ENCODE peak calls at places on chromosomes 2 and 18, in ten cellular contexts. U is heart left ventricle, Q is suprapubic skin, G is ovary, B is NB4, J is adrenal gland, N is Peyer's patch, Y is transverse colon, M is uterus, K is stomach. T is an unnamed sample.

GRCh38 chr2:16261071-16261470 is 320.7 kb downstream of the MYCN start:
- DNase-seq in U (no peak), Q (no peak), G (no peak), B (no peak), J (no peak), N (no peak), Y (no peak), M (no peak), K (no peak), T (no peak)

GRCh38 chr2:12856934-12857660 is 140.4 kb downstream of the TRIB2 start:
- DNase-seq in U (no peak), Q (no peak), G (no peak), B (peak; percentile 92), J (no peak), N (no peak), Y (no peak), M (no peak), K (no peak), T (no peak)

GRCh38 chr2:6773007-6773693 is 92.6 kb downstream of the CMPK2 start:
- DNase-seq in U (peak; percentile 85), Q (no peak), G (peak; percentile 60), B (peak; percentile 59), J (peak; percentile 62), N (peak; percentile 41), Y (peak; percentile 58), M (no peak), K (peak; percentile 66), T (peak; percentile 66)

GRCh38 chr2:151258121-151258520 is 3.5 kb downstream of the RBM43 start:
- DNase-seq in U (no peak), Q (no peak), G (no peak), B (no peak), J (no peak), N (no peak), Y (no peak), M (no peak), K (no peak), T (no peak)

GRCh38 chr18:10841203-10841602 is 308.2 kb downstream of the PIEZO2 start:
- DNase-seq in U (no peak), Q (no peak), G (no peak), B (peak; percentile 2), J (no peak), N (no peak), Y (no peak), M (no peak), K (no peak), T (no peak)

GRCh38 chr18:5142131-5142530 is 54.9 kb downstream of the AKAIN1 start:
- DNase-seq in U (no peak), Q (no peak), G (no peak), B (no peak), J (no peak), N (no peak), Y (no peak), M (no peak), K (no peak), T (no peak)

GRCh38 chr2:52416340-52416739 is 1351.3 kb upstream of the CHAC2 start:
- DNase-seq in U (no peak), Q (no peak), G (no peak), B (peak; percentile 7), J (no peak), N (no peak), Y (no peak), M (no peak), K (no peak), T (no peak)

GRCh38 chr2:189581354-189582139 is 961 bp upstream of the SLC40A1 start:
- DNase-seq in U (peak; percentile 66), Q (peak; percentile 63), G (peak; percentile 56), B (peak; percentile 24), J (no peak), N (no peak), Y (peak; percentile 30), M (peak; percentile 40), K (peak; percentile 27), T (peak; percentile 61)

GRCh38 chr2:43427032-43427424 is 168.8 kb downstream of the THADA start:
- DNase-seq in U (no peak), Q (no peak), G (no peak), B (peak; percentile 20), J (no peak), N (no peak), Y (no peak), M (no peak), K (no peak), T (no peak)

GRCh38 chr2:43424262-43425207 is 171.3 kb downstream of the THADA start:
- DNase-seq in U (no peak), Q (no peak), G (no peak), B (peak; percentile 21), J (no peak), N (no peak), Y (no peak), M (peak; percentile 55), K (no peak), T (no peak)

GRCh38 chr2:43425659-43426058 is 170.2 kb downstream of the THADA start:
- DNase-seq in U (no peak), Q (no peak), G (no peak), B (peak; percentile 25), J (no peak), N (no peak), Y (no peak), M (no peak), K (no peak), T (no peak)

GRCh38 chr2:43423941-43424261 is 171.9 kb downstream of the THADA start:
- DNase-seq in U (no peak), Q (no peak), G (no peak), B (no peak), J (no peak), N (no peak), Y (no peak), M (no peak), K (no peak), T (no peak)

DNA sequence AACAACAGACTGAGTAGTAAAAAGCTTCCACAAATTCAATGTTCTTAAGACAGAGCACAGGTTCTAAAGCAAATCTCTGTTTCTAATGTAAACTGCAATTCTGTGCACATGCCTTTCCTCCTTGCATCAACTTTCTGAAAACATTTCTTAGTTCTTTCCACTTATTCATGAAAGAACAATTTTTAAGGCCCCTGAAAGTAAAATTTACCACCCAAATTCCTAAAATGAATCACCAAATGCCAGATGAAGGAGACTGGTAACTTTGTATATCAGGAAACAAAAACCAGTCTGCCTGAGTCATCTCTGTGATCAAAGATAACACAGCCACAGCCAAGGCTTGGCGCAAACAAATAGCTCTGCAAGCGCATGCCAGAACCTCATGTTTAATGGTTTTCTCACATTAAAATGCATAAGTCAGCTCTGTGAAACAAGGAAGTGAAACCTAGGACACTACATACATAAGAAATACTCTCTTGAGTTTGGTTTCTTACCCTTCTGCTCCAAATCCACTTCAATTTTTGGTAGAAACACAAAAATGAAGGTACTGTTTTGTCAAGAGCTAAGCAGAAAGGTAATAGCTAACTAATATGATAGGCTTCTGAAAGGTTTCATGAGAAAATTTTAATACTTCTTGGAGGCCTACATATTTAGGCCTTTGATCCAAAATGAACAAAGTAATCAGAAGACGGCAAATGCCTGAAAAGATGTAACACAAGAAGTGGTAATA is 169.4 kb downstream of the THADA start:
- DNase-seq in U (peak; percentile 68), Q (peak; percentile 77), G (no peak), B (peak; percentile 96), J (peak; percentile 63), N (peak; percentile 69), Y (peak; percentile 77), M (peak; percentile 88), K (peak; percentile 63), T (peak; percentile 69)
- TF ChIP-seq POLR2A in U (no peak), Q (no peak), G (no peak), B (no peak), J (no peak), N (no peak), Y (no peak), M (no peak), K (no peak), T (no peak)

DNA sequence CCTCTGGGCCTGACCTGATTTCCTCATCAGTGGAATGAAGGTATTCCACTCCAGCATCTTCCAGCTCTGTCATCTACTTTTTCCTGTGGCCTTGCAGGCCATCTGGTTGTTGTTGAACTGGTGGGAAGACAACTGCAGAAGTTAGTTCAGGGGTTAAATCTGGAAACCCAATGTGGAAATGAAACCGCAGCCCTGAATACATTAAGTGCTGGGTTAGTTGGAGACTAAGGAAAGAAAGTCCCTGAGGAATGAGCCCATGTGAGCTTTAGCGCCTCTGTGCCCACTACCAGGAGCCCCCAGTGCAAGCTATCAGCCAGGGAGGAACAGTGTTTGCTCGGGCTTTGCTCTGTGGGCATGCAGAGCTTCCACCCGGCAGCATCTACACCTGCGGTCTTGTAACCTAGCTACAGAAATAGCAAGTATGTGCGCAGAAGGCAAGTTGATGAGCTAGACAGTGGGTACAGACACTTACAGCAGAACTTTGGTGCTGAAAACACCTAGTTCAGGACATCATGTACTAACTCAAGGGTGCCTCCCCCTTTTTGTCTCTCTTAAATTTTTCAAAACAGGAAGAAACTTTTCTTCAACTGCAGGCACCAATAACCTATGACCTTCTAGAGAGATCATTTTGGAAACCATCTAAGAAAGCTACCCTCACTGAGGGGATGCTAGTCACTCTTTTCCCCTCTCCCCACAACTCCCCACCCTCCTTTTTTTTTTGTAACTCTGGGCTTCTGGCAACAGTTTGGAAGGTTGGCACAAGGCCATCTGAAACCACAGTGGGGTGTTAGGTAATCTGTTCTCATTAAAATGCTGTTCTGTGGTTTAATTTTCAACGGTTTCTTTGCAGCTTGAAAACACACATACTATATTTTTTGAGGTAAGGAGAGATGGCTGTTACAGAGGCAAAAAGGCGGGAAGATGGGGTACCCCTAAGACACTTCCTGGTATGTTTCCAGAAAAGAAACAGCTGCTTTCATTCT is 18.3 kb upstream of the CXCR4 start:
- DNase-seq in U (no peak), Q (no peak), G (no peak), B (peak; percentile 97), J (no peak), N (peak; percentile 90), Y (peak; percentile 71), M (no peak), K (peak; percentile 58), T (no peak)
- TF ChIP-seq POLR2A in U (no peak), Q (peak; percentile 28), G (no peak), B (no peak), J (no peak), N (peak; percentile 67), Y (peak; percentile 69), M (no peak), K (no peak), T (peak; percentile 61)

DNA sequence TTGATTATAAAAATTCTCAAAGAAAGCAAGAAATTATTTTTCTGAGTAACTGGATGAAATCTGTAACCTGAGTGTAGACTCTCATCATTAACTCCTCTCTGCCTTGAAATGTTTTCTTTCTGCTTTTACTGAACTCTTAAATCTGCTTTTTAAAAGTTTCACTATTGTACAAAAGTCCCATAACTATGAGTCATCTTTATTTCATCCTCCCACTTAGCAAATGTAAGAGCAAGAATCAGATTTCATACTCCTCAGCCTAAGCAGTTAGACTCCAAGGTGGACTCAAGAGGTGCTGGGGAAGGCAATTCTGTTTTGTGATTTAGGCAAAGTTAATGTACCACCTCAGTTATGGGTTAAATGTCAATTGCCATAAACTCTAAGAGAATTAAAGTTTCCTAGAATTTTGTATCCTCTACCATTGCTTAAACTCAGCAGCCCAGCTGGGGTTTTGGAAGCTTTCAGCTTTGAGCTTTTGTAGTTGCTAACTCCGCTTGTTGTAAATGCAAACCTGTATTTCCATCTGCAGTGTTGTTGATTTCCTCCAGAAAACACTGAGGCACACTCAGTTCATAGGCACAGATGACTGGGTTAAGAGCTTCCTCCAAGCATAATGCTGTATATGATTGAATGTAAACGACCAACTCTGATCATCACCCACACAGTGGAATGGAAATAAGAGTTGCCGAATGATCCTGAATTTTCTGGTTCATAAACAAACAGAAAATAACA is 268.8 kb downstream of the ARHGAP15 start:
- DNase-seq in U (no peak), Q (no peak), G (no peak), B (no peak), J (no peak), N (no peak), Y (no peak), M (no peak), K (no peak), T (no peak)
- TF ChIP-seq POLR2A in U (no peak), Q (no peak), G (no peak), B (no peak), J (no peak), N (no peak), Y (no peak), M (no peak), K (no peak), T (no peak)

GRCh38 chr2:27492557-27492956 is 2.4 kb downstream of the FNDC4 start:
- DNase-seq in U (no peak), Q (no peak), G (no peak), B (no peak), J (no peak), N (no peak), Y (no peak), M (no peak), K (no peak), T (no peak)

GRCh38 chr2:27493948-27494283 is 1.1 kb downstream of the FNDC4 start:
- DNase-seq in U (no peak), Q (peak; percentile 70), G (no peak), B (no peak), J (no peak), N (no peak), Y (no peak), M (no peak), K (no peak), T (no peak)

GRCh38 chr2:27485496-27485895 is 4.0 kb downstream of the IFT172 start:
- DNase-seq in U (no peak), Q (no peak), G (no peak), B (no peak), J (no peak), N (no peak), Y (no peak), M (no peak), K (no peak), T (no peak)

GRCh38 chr2:27489118-27489497 is 435 bp downstream of the IFT172 start:
- DNase-seq in U (no peak), Q (no peak), G (no peak), B (peak; percentile 50), J (no peak), N (no peak), Y (no peak), M (no peak), K (no peak), T (no peak)

DNA sequence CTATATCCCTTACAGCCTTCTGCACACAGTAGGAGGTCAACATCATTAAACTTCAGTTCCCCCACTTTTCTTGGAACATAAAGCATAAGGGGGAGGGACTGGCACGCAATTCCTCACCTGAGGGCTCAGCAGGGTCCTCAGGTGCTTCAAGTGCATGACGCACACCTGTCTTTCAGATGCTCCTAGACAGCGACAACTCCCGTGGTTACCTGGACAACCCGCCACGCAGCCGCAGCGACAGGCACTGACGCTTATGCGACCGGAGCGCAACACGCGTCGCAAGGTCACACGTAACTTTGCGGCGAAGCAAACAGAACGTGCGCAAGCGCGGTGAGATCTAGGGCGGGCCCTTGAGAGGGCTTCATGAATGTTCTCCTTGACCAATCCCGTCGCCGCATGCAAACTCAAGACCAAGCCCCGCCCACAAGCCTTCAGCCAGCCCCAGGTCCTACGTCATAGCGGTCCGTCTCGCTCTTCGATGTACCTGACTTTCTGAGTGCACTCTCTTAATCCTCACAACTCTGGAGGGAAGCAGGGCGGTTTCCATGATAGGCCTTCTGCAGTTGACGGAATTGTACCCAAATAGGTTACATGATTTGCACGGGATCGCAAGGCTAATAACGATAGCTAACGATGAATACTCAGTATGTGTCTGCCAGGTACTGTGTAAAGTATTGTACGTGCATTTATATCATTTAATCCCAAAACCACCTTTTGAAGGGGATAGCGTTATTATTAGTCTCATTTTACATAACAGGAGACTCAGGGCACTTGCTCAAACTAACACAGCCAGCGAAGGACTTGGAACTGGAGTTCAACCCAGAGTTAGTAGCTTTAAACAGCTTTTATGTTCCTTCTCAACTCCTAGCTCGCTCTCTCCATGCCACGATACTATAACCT is at the start of gene IFT172:
- DNase-seq in U (peak; percentile 99), Q (peak; percentile 100), G (peak; percentile 98), B (peak; percentile 100), J (peak; percentile 99), N (peak; percentile 100), Y (peak; percentile 100), M (peak; percentile 99), K (peak; percentile 100), T (peak; percentile 100)
- TF ChIP-seq POLR2A in U (no peak), Q (no peak), G (peak; percentile 79), B (peak; percentile 75), J (peak; percentile 80), N (peak; percentile 71), Y (peak; percentile 80), M (peak; percentile 69), K (peak; percentile 62), T (peak; percentile 82)

T was measured in right lobe of liver.